ENCODE peak calls at places on chromosomes 6 and 20, in five cellular contexts. K, Q, M, F and Z are unnamed samples.

GRCh38 chr6:99736302-99736701 is 129.7 kb downstream of the PRDM13 start:
- DNase-seq in F (no peak), M (no peak), K (peak; percentile 42), Q (no peak), Z (no peak)

GRCh38 chr20:14928083-14928482 is 590.7 kb upstream of the FLRT3 start:
- DNase-seq in K (no peak), Q (no peak), F (no peak), M (no peak), Z (no peak)

GRCh38 chr6:12545837-12546658 is 170.5 kb upstream of the PHACTR1 start:
- DNase-seq in F (peak; percentile 43), K (no peak), Q (no peak), M (no peak), Z (no peak)

GRCh38 chr20:1905693-1906092 is 10.5 kb downstream of the SIRPA start:
- DNase-seq in F (no peak), M (no peak), Q (no peak), K (no peak), Z (no peak)

GRCh38 chr6:159463440-159463839 is 229.6 kb downstream of the SOD2 start:
- DNase-seq in F (no peak), Q (no peak), M (no peak), K (peak; percentile 68), Z (no peak)

GRCh38 chr6:55388161-55388560 is 60.9 kb downstream of the GFRAL start:
- DNase-seq in Q (no peak), F (peak; percentile 13), M (no peak), K (no peak), Z (no peak)

GRCh38 chr6:167127785-167128531 is 5.1 kb downstream of the CCR6 start:
- DNase-seq in Q (no peak), F (no peak), K (no peak), M (no peak), Z (no peak)

GRCh38 chr6:8830794-8831193 is 395.4 kb upstream of the SLC35B3 start:
- DNase-seq in K (no peak), F (no peak), Q (no peak), M (no peak), Z (no peak)

GRCh38 chr6:158285321-158285960 is 26.8 kb upstream of the TULP4 start:
- DNase-seq in K (no peak), M (no peak), Q (no peak), F (no peak), Z (no peak)

GRCh38 chr20:21900431-21900830 is 195.0 kb downstream of the PAX1 start:
- DNase-seq in M (no peak), K (no peak), Q (no peak), F (no peak), Z (no peak)

GRCh38 chr6:81446509-81446908 is 306.0 kb downstream of the TENT5A start:
- DNase-seq in K (no peak), F (no peak), Q (no peak), M (no peak), Z (no peak)

GRCh38 chr20:3813758-3814581 is 6.4 kb upstream of the AP5S1 start:
- DNase-seq in F (no peak), M (no peak), Q (no peak), K (no peak), Z (no peak)

GRCh38 chr20:14992961-14993360 is 655.5 kb upstream of the FLRT3 start:
- DNase-seq in Q (no peak), K (no peak), F (no peak), M (no peak), Z (no peak)

GRCh38 chr6:21767891-21768659 is 174.5 kb downstream of the SOX4 start:
- DNase-seq in K (no peak), F (no peak), Q (no peak), M (no peak), Z (no peak)